ENCODE peak calls at places on chromosome 13, in four cellular contexts. One of them, this sample, is unnamed.

GRCh38 chr13:33307820-33308219 is 22.3 kb upstream of the STARD13 start:
- DNase-seq in neural progenitor cell: no peak
- DNase-seq in keratinocyte: no peak
- DNase-seq in hepatocyte: no peak
- DNase-seq in this sample: no peak

GRCh38 chr13:73059460-73060250 is 850 bp downstream of the KLF5 start:
- DNase-seq in neural progenitor cell: peak
- DNase-seq in keratinocyte: no peak
- DNase-seq in hepatocyte: peak
- DNase-seq in this sample: peak

GRCh38 chr13:104869501-104869900 is 1666.0 kb downstream of the EFNB2 start:
- DNase-seq in neural progenitor cell: no peak
- DNase-seq in keratinocyte: no peak
- DNase-seq in hepatocyte: no peak
- DNase-seq in this sample: no peak

GRCh38 chr13:101018720-101019119 is 344.1 kb upstream of the TMTC4 start:
- DNase-seq in neural progenitor cell: no peak
- DNase-seq in keratinocyte: peak
- DNase-seq in hepatocyte: peak
- DNase-seq in this sample: peak

GRCh38 chr13:86974995-86975328 is 696.2 kb upstream of the SLITRK5 start:
- DNase-seq in neural progenitor cell: peak
- DNase-seq in keratinocyte: no peak
- DNase-seq in hepatocyte: no peak
- DNase-seq in this sample: no peak

GRCh38 chr13:51646041-51646670 is 61.9 kb downstream of the WDFY2 start:
- DNase-seq in neural progenitor cell: peak
- DNase-seq in keratinocyte: no peak
- DNase-seq in hepatocyte: no peak
- DNase-seq in this sample: no peak

GRCh38 chr13:101626925-101627555 is 174.6 kb downstream of the ITGBL1 start:
- DNase-seq in neural progenitor cell: no peak
- DNase-seq in keratinocyte: no peak
- DNase-seq in hepatocyte: no peak
- DNase-seq in this sample: peak

GRCh38 chr13:84439108-84439507 is 556.8 kb upstream of the SLITRK1 start:
- DNase-seq in neural progenitor cell: no peak
- DNase-seq in keratinocyte: peak
- DNase-seq in hepatocyte: no peak
- DNase-seq in this sample: peak

GRCh38 chr13:101382701-101383100 is 33.6 kb downstream of the NALCN start:
- DNase-seq in neural progenitor cell: no peak
- DNase-seq in keratinocyte: no peak
- DNase-seq in hepatocyte: no peak
- DNase-seq in this sample: no peak

GRCh38 chr13:110484290-110485048 is 77.1 kb downstream of the RAB20 start:
- DNase-seq in neural progenitor cell: no peak
- DNase-seq in keratinocyte: no peak
- DNase-seq in hepatocyte: no peak
- DNase-seq in this sample: no peak

DNA sequence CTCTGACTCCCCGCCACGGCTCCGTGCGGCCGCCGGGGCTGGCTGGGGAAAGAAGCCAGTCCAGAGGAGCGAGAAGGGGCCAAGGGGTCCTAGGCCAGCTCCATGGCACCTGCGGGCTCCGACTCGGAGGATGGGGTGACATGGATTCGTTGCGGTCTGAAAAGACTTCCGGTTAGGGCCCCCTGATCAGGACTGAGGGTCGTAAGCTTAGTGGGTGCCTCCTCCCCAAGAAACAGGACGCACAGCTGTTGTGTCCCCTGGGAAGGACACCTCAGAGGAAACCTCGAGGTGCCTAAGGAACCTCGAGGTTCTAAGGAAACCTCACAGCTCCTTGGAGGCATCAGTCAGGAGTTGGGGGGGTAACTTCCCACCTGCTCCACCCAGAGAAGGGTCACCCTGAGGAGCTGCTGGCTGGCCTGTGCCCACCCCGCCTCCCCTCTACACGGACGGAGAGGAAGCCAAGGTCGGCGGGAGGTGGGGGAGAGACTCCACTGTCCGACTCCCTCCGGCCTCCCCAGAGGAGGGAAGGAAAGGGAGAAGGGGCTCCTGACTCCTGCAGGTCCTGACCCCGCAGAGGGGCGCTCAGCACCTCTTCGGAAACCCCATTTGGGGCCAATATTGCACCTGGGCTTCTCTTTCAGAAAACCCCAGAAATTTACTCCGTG is 845 bp downstream of the ATP12A start:
- DNase-seq in neural progenitor cell: no peak
- DNase-seq in keratinocyte: no peak
- DNase-seq in hepatocyte: no peak
- DNase-seq in this sample: no peak
- TF ChIP-seq EZH2 in neural progenitor cell: peak
- TF ChIP-seq EZH2 in keratinocyte: no peak
- TF ChIP-seq EZH2 in hepatocyte: no peak
- TF ChIP-seq EZH2 in this sample: no peak

GRCh38 chr13:49435992-49436391 is 7.9 kb downstream of the CAB39L start:
- DNase-seq in neural progenitor cell: no peak
- DNase-seq in keratinocyte: no peak
- DNase-seq in hepatocyte: no peak
- DNase-seq in this sample: peak
- H3K4me2 ChIP-seq in neural progenitor cell: no peak
- H3K4me2 ChIP-seq in keratinocyte: no peak
- H3K4me2 ChIP-seq in hepatocyte: no peak
- H3K4me2 ChIP-seq in this sample: peak

DNA sequence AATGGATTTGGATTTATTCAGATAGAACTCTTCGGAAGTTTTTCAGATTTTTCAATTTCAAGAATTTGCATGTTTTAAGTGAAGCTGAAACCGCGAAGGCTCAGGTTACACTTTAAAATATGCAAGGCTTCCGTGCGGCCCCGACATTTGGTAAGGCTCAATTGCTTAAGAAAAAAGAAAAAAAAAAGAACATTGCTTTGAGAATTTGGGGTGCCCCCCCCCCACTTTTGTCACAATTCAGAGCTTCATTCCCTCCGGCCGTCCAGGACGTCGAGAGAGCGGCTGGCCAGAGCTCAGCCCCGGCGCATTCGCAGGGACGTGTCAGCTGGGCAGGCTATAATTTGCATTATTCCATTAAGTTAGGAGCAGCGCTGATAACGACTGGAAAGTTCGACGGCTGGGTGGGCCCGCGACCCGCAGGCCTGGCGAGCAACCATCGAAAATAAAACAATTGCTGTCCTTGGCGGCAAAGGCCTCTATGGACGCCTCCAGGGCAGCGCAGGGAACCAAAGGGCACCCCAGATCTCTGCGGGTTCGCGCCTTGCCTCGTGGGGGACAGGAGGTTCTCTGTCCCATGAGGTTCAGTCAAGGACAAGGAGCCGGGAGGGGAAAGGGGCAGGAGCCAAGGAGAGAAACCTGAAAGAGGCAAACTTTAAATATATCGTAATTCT is 7.1 kb downstream of the SOX21 start:
- DNase-seq in neural progenitor cell: peak
- DNase-seq in keratinocyte: no peak
- DNase-seq in hepatocyte: no peak
- DNase-seq in this sample: no peak
- TF ChIP-seq EZH2 in neural progenitor cell: no peak
- TF ChIP-seq EZH2 in keratinocyte: no peak
- TF ChIP-seq EZH2 in hepatocyte: no peak
- TF ChIP-seq EZH2 in this sample: no peak

DNA sequence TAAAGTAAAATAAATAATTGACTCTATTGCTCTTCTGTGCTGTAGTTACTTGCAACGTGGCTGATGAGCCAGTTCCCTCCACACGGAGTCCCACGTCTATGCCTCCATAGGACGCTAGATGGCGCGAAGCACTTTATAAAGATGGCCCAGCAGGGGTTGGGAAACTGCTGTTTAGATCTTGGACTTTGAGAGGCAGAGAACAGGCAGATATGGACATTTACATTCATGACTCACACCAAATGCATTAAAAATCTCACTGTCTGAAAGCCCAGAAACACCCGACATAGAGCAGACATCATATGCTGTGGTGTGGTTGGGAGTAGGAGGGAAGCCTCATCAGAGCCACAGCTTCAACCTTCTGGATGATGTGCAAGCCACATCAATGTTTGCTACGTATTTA is 643.1 kb upstream of the ARGLU1 start:
- DNase-seq in neural progenitor cell: peak
- DNase-seq in keratinocyte: peak
- DNase-seq in hepatocyte: peak
- DNase-seq in this sample: peak
- H3K4me2 ChIP-seq in neural progenitor cell: no peak
- H3K4me2 ChIP-seq in keratinocyte: no peak
- H3K4me2 ChIP-seq in hepatocyte: peak
- H3K4me2 ChIP-seq in this sample: peak

DNA sequence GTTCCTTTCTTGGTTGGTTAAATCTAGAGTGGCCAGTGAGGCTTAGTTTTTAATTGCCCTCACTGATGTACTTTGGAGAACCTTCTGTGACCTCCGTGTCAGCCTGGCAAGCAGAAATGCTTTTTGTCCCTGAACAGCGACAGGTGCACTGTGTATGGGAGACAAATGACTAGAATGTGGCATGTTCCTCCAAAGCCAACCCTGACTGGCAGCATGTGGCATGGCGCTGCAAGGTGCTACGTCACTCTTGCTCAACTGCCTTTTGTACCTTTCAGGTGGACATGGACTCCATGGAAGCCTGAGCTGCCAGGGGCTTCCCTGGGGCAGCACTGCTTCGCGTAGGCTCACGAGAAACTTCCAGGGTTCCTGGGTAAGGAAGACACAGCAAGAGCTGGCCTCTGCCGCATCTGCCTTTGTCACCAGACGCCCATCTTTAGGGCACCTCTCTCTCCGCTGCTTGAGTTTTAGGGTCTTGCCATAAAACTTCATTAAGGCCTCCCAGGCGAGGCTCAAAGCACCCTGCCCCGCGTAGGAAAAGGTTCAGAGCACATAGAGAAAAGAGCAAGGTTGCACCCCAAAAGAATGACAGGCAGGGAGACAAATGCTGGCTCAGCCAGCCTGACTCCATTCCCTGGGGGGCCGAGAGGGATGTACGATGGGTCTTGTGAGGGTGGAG is 167.1 kb upstream of the SOX1 start:
- DNase-seq in neural progenitor cell: no peak
- DNase-seq in keratinocyte: no peak
- DNase-seq in hepatocyte: no peak
- DNase-seq in this sample: no peak
- TF ChIP-seq EZH2 in neural progenitor cell: no peak
- TF ChIP-seq EZH2 in keratinocyte: no peak
- TF ChIP-seq EZH2 in hepatocyte: no peak
- TF ChIP-seq EZH2 in this sample: no peak

DNA sequence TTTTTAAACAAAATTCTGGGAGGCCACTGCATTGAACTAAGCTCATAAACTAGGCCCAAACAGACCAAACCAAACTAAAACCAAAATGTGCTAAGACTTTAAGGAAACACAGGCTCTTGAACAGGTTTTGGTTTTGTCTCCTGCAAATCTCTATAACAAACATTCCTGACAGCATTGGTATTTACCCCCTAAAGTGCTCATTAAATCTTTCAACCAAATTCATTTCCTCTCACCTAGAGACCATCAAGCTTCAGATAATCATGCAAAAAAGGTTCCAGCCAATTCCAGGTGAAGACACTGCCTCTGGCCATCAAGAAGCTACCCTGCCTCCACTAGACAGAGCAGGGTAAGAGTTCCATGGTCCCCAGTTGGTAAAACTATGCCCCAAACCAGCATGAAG is 951.2 kb upstream of the MIR17HG start:
- DNase-seq in neural progenitor cell: no peak
- DNase-seq in keratinocyte: no peak
- DNase-seq in hepatocyte: no peak
- DNase-seq in this sample: no peak
- H3K4me2 ChIP-seq in neural progenitor cell: no peak
- H3K4me2 ChIP-seq in keratinocyte: no peak
- H3K4me2 ChIP-seq in hepatocyte: no peak
- H3K4me2 ChIP-seq in this sample: no peak

GRCh38 chr13:20191902-20192469 is 752 bp downstream of the GJB2 start:
- DNase-seq in neural progenitor cell: peak
- DNase-seq in keratinocyte: no peak
- DNase-seq in hepatocyte: peak
- DNase-seq in this sample: peak
- TF ChIP-seq EZH2 in neural progenitor cell: no peak
- TF ChIP-seq EZH2 in keratinocyte: no peak
- TF ChIP-seq EZH2 in hepatocyte: no peak
- TF ChIP-seq EZH2 in this sample: peak

This sample was measured in GM23248.